ENCODE peak calls at places on chromosome 9, in eight cellular contexts. One of them, this sample, is unnamed.

GRCh38 chr9:16046713-16047112 is 493.9 kb downstream of the CCDC171 start:
- DNase-seq in CD8-positive, alpha-beta T cell: no peak
- DNase-seq in cardiac muscle cell: no peak
- DNase-seq in heart left ventricle: no peak
- DNase-seq in pancreas: no peak
- DNase-seq in spleen: no peak
- DNase-seq in DND-41: no peak
- DNase-seq in HCT116: no peak
- DNase-seq in this sample: no peak

GRCh38 chr9:92808726-92809451 is 44.3 kb upstream of the BICD2 start:
- DNase-seq in heart left ventricle: peak; percentile 63
- DNase-seq in DND-41: no peak
- DNase-seq in HCT116: peak; percentile 68
- DNase-seq in pancreas: peak; percentile 51
- DNase-seq in cardiac muscle cell: peak; percentile 83
- DNase-seq in spleen: peak; percentile 87
- DNase-seq in CD8-positive, alpha-beta T cell: no peak
- DNase-seq in this sample: peak; percentile 76

GRCh38 chr9:5949103-5949699 is 58.5 kb downstream of the MLANA start:
- DNase-seq in CD8-positive, alpha-beta T cell: no peak
- DNase-seq in spleen: no peak
- DNase-seq in DND-41: peak; percentile 20
- DNase-seq in HCT116: no peak
- DNase-seq in cardiac muscle cell: peak; percentile 13
- DNase-seq in heart left ventricle: no peak
- DNase-seq in pancreas: no peak
- DNase-seq in this sample: no peak

GRCh38 chr9:27165067-27165466 is 56.0 kb downstream of the TEK start:
- DNase-seq in heart left ventricle: no peak
- DNase-seq in pancreas: no peak
- DNase-seq in HCT116: no peak
- DNase-seq in CD8-positive, alpha-beta T cell: no peak
- DNase-seq in DND-41: no peak
- DNase-seq in cardiac muscle cell: no peak
- DNase-seq in spleen: no peak
- DNase-seq in this sample: no peak

GRCh38 chr9:125436613-125437443 is 175.2 kb downstream of the GAPVD1 start:
- DNase-seq in HCT116: no peak
- DNase-seq in cardiac muscle cell: no peak
- DNase-seq in pancreas: no peak
- DNase-seq in heart left ventricle: peak; percentile 29
- DNase-seq in DND-41: no peak
- DNase-seq in spleen: no peak
- DNase-seq in CD8-positive, alpha-beta T cell: no peak
- DNase-seq in this sample: no peak

GRCh38 chr9:126326228-126327015 is at the start of gene MVB12B:
- DNase-seq in heart left ventricle: peak; percentile 65
- DNase-seq in spleen: peak; percentile 92
- DNase-seq in cardiac muscle cell: peak; percentile 40
- DNase-seq in DND-41: peak; percentile 38
- DNase-seq in pancreas: peak; percentile 35
- DNase-seq in HCT116: no peak
- DNase-seq in CD8-positive, alpha-beta T cell: peak; percentile 39
- DNase-seq in this sample: peak; percentile 63

GRCh38 chr9:88028338-88028737 is 54.0 kb upstream of the CDK20 start:
- DNase-seq in DND-41: no peak
- DNase-seq in heart left ventricle: no peak
- DNase-seq in pancreas: no peak
- DNase-seq in HCT116: no peak
- DNase-seq in CD8-positive, alpha-beta T cell: no peak
- DNase-seq in cardiac muscle cell: no peak
- DNase-seq in spleen: no peak
- DNase-seq in this sample: no peak

GRCh38 chr9:34179528-34180138 is 790 bp downstream of the UBAP1 start:
- DNase-seq in CD8-positive, alpha-beta T cell: no peak
- DNase-seq in HCT116: no peak
- DNase-seq in spleen: no peak
- DNase-seq in cardiac muscle cell: peak; percentile 76
- DNase-seq in pancreas: no peak
- DNase-seq in heart left ventricle: no peak
- DNase-seq in DND-41: no peak
- DNase-seq in this sample: no peak

GRCh38 chr9:3526903-3527652 is 1.3 kb upstream of the RFX3 start:
- DNase-seq in pancreas: no peak
- DNase-seq in HCT116: peak; percentile 33
- DNase-seq in heart left ventricle: no peak
- DNase-seq in cardiac muscle cell: peak; percentile 22
- DNase-seq in DND-41: peak; percentile 68
- DNase-seq in spleen: peak; percentile 77
- DNase-seq in CD8-positive, alpha-beta T cell: no peak
- DNase-seq in this sample: peak; percentile 65

GRCh38 chr9:71741841-71742648 is 26.3 kb downstream of the CEMIP2 start:
- DNase-seq in spleen: no peak
- DNase-seq in HCT116: no peak
- DNase-seq in cardiac muscle cell: peak; percentile 92
- DNase-seq in DND-41: no peak
- DNase-seq in CD8-positive, alpha-beta T cell: no peak
- DNase-seq in heart left ventricle: no peak
- DNase-seq in pancreas: no peak
- DNase-seq in this sample: no peak

GRCh38 chr9:71743217-71743705 is 25.1 kb downstream of the CEMIP2 start:
- DNase-seq in CD8-positive, alpha-beta T cell: no peak
- DNase-seq in pancreas: no peak
- DNase-seq in spleen: no peak
- DNase-seq in cardiac muscle cell: peak; percentile 77
- DNase-seq in HCT116: no peak
- DNase-seq in heart left ventricle: no peak
- DNase-seq in DND-41: no peak
- DNase-seq in this sample: no peak

GRCh38 chr9:71744754-71745521 is 23.4 kb downstream of the CEMIP2 start:
- DNase-seq in HCT116: no peak
- DNase-seq in DND-41: no peak
- DNase-seq in cardiac muscle cell: no peak
- DNase-seq in pancreas: no peak
- DNase-seq in spleen: no peak
- DNase-seq in heart left ventricle: no peak
- DNase-seq in CD8-positive, alpha-beta T cell: no peak
- DNase-seq in this sample: no peak

GRCh38 chr9:71742703-71743102 is 25.6 kb downstream of the CEMIP2 start:
- DNase-seq in cardiac muscle cell: no peak
- DNase-seq in pancreas: no peak
- DNase-seq in CD8-positive, alpha-beta T cell: no peak
- DNase-seq in heart left ventricle: no peak
- DNase-seq in spleen: no peak
- DNase-seq in HCT116: no peak
- DNase-seq in DND-41: no peak
- DNase-seq in this sample: no peak

DNA sequence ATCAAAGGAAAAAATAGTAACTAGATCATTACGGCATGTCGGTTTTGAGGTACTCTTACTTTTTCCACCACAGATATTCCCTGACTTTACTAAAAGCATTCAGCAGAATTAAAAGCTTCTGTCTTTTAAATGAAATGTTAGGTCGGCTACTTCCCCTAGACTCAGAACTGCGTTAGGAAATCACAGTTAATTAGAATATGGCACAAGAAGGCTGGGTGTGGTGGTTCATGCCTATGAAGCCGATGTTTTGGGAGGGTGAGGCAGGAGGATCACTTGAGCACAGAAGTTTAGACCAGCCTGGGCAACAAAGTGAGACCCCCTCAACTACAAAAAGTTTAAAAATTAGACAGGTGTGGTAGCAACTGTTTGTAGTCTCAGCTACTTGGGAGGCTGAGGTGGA is 24.4 kb downstream of the CEMIP2 start:
- DNase-seq in CD8-positive, alpha-beta T cell: no peak
- DNase-seq in DND-41: no peak
- DNase-seq in heart left ventricle: no peak
- DNase-seq in spleen: no peak
- DNase-seq in pancreas: no peak
- DNase-seq in cardiac muscle cell: no peak
- DNase-seq in HCT116: no peak
- DNase-seq in this sample: no peak
- H3K36me3 ChIP-seq in CD8-positive, alpha-beta T cell: peaks cover 30% of the 10 kb centered on the region
- H3K36me3 ChIP-seq in DND-41: no peaks in the 10 kb centered on the region
- H3K36me3 ChIP-seq in heart left ventricle: peaks cover 17% of the 10 kb centered on the region
- H3K36me3 ChIP-seq in spleen: peaks cover 35% of the 10 kb centered on the region
- H3K36me3 ChIP-seq in pancreas: peaks cover 12% of the 10 kb centered on the region
- H3K36me3 ChIP-seq in cardiac muscle cell: no peaks in the 10 kb centered on the region
- H3K36me3 ChIP-seq in HCT116: no peaks in the 10 kb centered on the region
- H3K36me3 ChIP-seq in this sample: no peaks in the 10 kb centered on the region

DNA sequence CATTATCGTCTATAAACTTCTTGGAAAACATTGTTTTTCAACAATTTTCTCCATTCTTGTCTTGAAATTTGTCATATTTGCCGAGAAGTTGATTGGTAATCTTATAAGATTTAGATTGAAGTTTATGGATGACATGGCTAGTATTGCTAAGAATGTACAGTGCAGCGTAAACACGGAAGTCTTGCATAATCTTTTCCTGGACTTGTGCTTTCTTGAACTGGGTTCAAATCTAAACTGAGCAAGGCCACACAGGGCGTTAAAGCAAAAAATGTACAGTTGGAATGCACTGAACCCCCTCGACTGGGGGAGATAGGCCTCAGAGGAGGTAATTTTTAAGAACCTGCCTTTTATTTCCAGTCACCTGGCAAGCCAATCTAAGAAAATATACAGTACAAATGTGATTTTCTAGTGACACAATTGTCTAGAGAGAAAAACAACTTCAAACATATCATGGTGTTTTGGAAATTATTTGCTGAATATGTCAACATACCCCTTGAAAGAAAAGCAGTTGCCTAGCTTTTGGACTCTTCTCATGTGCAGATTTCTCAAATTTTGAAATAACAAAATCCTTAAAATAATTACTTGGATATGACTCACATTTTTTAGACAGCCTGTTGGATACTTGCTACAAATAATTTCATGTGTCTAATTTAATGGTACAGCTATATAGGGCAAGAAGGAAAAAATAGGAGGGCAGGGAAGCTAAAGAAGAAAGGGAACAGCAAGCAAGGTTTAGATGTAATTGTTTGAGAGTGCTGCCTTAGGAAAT is 18.5 kb upstream of the GAS1 start:
- DNase-seq in spleen: no peak
- DNase-seq in CD8-positive, alpha-beta T cell: no peak
- DNase-seq in heart left ventricle: no peak
- DNase-seq in DND-41: no peak
- DNase-seq in pancreas: no peak
- DNase-seq in cardiac muscle cell: peak; percentile 89
- DNase-seq in HCT116: no peak
- DNase-seq in this sample: no peak
- H3K9me3 ChIP-seq in spleen: no peaks in the 10 kb centered on the region
- H3K9me3 ChIP-seq in CD8-positive, alpha-beta T cell: no peaks in the 10 kb centered on the region
- H3K9me3 ChIP-seq in heart left ventricle: no peaks in the 10 kb centered on the region
- H3K9me3 ChIP-seq in DND-41: no peaks in the 10 kb centered on the region
- H3K9me3 ChIP-seq in pancreas: no peaks in the 10 kb centered on the region
- H3K9me3 ChIP-seq in cardiac muscle cell: no peaks in the 10 kb centered on the region
- H3K9me3 ChIP-seq in HCT116: no peaks in the 10 kb centered on the region
- H3K9me3 ChIP-seq in this sample: no peaks in the 10 kb centered on the region

GRCh38 chr9:1100192-1100591 is 50.0 kb downstream of the DMRT2 start:
- DNase-seq in DND-41: no peak
- DNase-seq in CD8-positive, alpha-beta T cell: no peak
- DNase-seq in HCT116: no peak
- DNase-seq in cardiac muscle cell: no peak
- DNase-seq in spleen: no peak
- DNase-seq in heart left ventricle: no peak
- DNase-seq in pancreas: no peak
- DNase-seq in this sample: no peak

GRCh38 chr9:1096155-1096964 is 46.2 kb downstream of the DMRT2 start:
- DNase-seq in cardiac muscle cell: no peak
- DNase-seq in CD8-positive, alpha-beta T cell: no peak
- DNase-seq in DND-41: no peak
- DNase-seq in pancreas: no peak
- DNase-seq in HCT116: no peak
- DNase-seq in heart left ventricle: no peak
- DNase-seq in spleen: no peak
- DNase-seq in this sample: no peak

GRCh38 chr9:1102010-1102712 is 52.0 kb downstream of the DMRT2 start:
- DNase-seq in DND-41: no peak
- DNase-seq in cardiac muscle cell: no peak
- DNase-seq in CD8-positive, alpha-beta T cell: no peak
- DNase-seq in spleen: no peak
- DNase-seq in pancreas: no peak
- DNase-seq in heart left ventricle: no peak
- DNase-seq in HCT116: no peak
- DNase-seq in this sample: no peak

GRCh38 chr9:1098551-1098950 is 48.4 kb downstream of the DMRT2 start:
- DNase-seq in spleen: no peak
- DNase-seq in cardiac muscle cell: peak; percentile 1
- DNase-seq in pancreas: no peak
- DNase-seq in DND-41: no peak
- DNase-seq in HCT116: no peak
- DNase-seq in CD8-positive, alpha-beta T cell: no peak
- DNase-seq in heart left ventricle: no peak
- DNase-seq in this sample: no peak

GRCh38 chr9:1100945-1101344 is 50.8 kb downstream of the DMRT2 start:
- DNase-seq in heart left ventricle: peak; percentile 70
- DNase-seq in CD8-positive, alpha-beta T cell: no peak
- DNase-seq in HCT116: no peak
- DNase-seq in DND-41: no peak
- DNase-seq in pancreas: peak; percentile 10
- DNase-seq in spleen: no peak
- DNase-seq in cardiac muscle cell: peak; percentile 59
- DNase-seq in this sample: no peak
- TF ChIP-seq CTCF in heart left ventricle: peak; percentile 59
- TF ChIP-seq CTCF in CD8-positive, alpha-beta T cell: no peak
- TF ChIP-seq CTCF in HCT116: no peak
- TF ChIP-seq CTCF in DND-41: no peak
- TF ChIP-seq CTCF in pancreas: peak; percentile 36
- TF ChIP-seq CTCF in spleen: no peak
- TF ChIP-seq CTCF in cardiac muscle cell: peak; percentile 73
- TF ChIP-seq CTCF in this sample: no peak

GRCh38 chr9:120855827-120856636 is 13.3 kb upstream of the PSMD5 start:
- DNase-seq in DND-41: no peak
- DNase-seq in CD8-positive, alpha-beta T cell: no peak
- DNase-seq in cardiac muscle cell: no peak
- DNase-seq in heart left ventricle: no peak
- DNase-seq in pancreas: no peak
- DNase-seq in HCT116: no peak
- DNase-seq in spleen: no peak
- DNase-seq in this sample: no peak

GRCh38 chr9:120852240-120853018 is 9.7 kb upstream of the PSMD5 start:
- DNase-seq in heart left ventricle: no peak
- DNase-seq in cardiac muscle cell: no peak
- DNase-seq in spleen: no peak
- DNase-seq in pancreas: no peak
- DNase-seq in CD8-positive, alpha-beta T cell: no peak
- DNase-seq in HCT116: no peak
- DNase-seq in DND-41: no peak
- DNase-seq in this sample: no peak

GRCh38 chr9:120854596-120855327 is 12.0 kb upstream of the PSMD5 start:
- DNase-seq in pancreas: no peak
- DNase-seq in DND-41: no peak
- DNase-seq in cardiac muscle cell: no peak
- DNase-seq in CD8-positive, alpha-beta T cell: no peak
- DNase-seq in heart left ventricle: no peak
- DNase-seq in HCT116: no peak
- DNase-seq in spleen: no peak
- DNase-seq in this sample: no peak

GRCh38 chr9:120851386-120851922 is 8.7 kb upstream of the PSMD5 start:
- DNase-seq in cardiac muscle cell: no peak
- DNase-seq in spleen: no peak
- DNase-seq in DND-41: no peak
- DNase-seq in HCT116: no peak
- DNase-seq in heart left ventricle: no peak
- DNase-seq in CD8-positive, alpha-beta T cell: no peak
- DNase-seq in pancreas: no peak
- DNase-seq in this sample: no peak

GRCh38 chr9:120853198-120853597 is 10.5 kb upstream of the PSMD5 start:
- DNase-seq in cardiac muscle cell: no peak
- DNase-seq in pancreas: no peak
- DNase-seq in spleen: no peak
- DNase-seq in CD8-positive, alpha-beta T cell: no peak
- DNase-seq in HCT116: no peak
- DNase-seq in heart left ventricle: no peak
- DNase-seq in DND-41: no peak
- DNase-seq in this sample: no peak
- H3K36me3 ChIP-seq in cardiac muscle cell: no peaks in the 10 kb centered on the region
- H3K36me3 ChIP-seq in pancreas: peaks cover 4% of the 10 kb centered on the region
- H3K36me3 ChIP-seq in spleen: peaks cover 9% of the 10 kb centered on the region
- H3K36me3 ChIP-seq in CD8-positive, alpha-beta T cell: peaks cover 11% of the 10 kb centered on the region
- H3K36me3 ChIP-seq in HCT116: peaks cover 7% of the 10 kb centered on the region
- H3K36me3 ChIP-seq in heart left ventricle: peaks cover 66% of the 10 kb centered on the region
- H3K36me3 ChIP-seq in DND-41: peaks cover 80% of the 10 kb centered on the region
- H3K36me3 ChIP-seq in this sample: peaks cover 9% of the 10 kb centered on the region

This sample was measured in BE2C.